ENCODE peak calls at places on chromosomes 6 and 20, in six cellular contexts. O, Z, K, R, X and E are unnamed samples.
A peak's percentile ranks its signal among the peaks of the same experiment; 100 is the strongest.

GRCh38 chr6:3228791-3229565 is 1.5 kb upstream of the TUBB2B start:
- DNase-seq in O (no peak), Z (peak; percentile 81), K (peak; percentile 78), R (peak; percentile 28), X (no peak), E (no peak)

GRCh38 chr6:138692978-138693909 is 80.3 kb upstream of the CCDC28A start:
- DNase-seq in O (peak; percentile 48), Z (peak; percentile 81), K (peak; percentile 91), R (peak; percentile 64), X (peak; percentile 54), E (no peak)

GRCh38 chr6:2976571-2977085 is 5.3 kb upstream of the SERPINB6 start:
- DNase-seq in O (no peak), Z (no peak), K (no peak), R (no peak), X (no peak), E (no peak)

GRCh38 chr20:58630063-58630462 is 21.0 kb upstream of the STX16 start:
- DNase-seq in O (no peak), Z (no peak), K (no peak), R (no peak), X (no peak), E (no peak)

GRCh38 chr20:20462185-20462584 is 94.3 kb downstream of the INSM1 start:
- DNase-seq in O (no peak), Z (no peak), K (peak; percentile 10), R (no peak), X (no peak), E (no peak)

GRCh38 chr6:156686429-156686939 is 90.7 kb upstream of the ARID1B start:
- DNase-seq in O (no peak), Z (no peak), K (peak; percentile 78), R (no peak), X (peak; percentile 70), E (no peak)

GRCh38 chr6:14796974-14797762 is 448.7 kb upstream of the JARID2 start:
- DNase-seq in O (no peak), Z (no peak), K (no peak), R (no peak), X (no peak), E (no peak)

GRCh38 chr20:9615766-9616454 is 101.5 kb downstream of the LAMP5 start:
- DNase-seq in O (no peak), Z (no peak), K (no peak), R (no peak), X (no peak), E (peak; percentile 57)

GRCh38 chr6:62640749-62641148 is 354.7 kb upstream of the KHDRBS2 start:
- DNase-seq in O (no peak), Z (no peak), K (no peak), R (no peak), X (no peak), E (no peak)

GRCh38 chr20:43835944-43836540 is 78.6 kb upstream of the TOX2 start:
- DNase-seq in O (no peak), Z (peak; percentile 24), K (no peak), R (no peak), X (no peak), E (no peak)

GRCh38 chr20:44326391-44327159 is 10.3 kb upstream of the R3HDML start:
- DNase-seq in O (no peak), Z (peak; percentile 68), K (peak; percentile 80), R (peak; percentile 61), X (no peak), E (no peak)

GRCh38 chr20:7383218-7383617 is 557.0 kb downstream of the HAO1 start:
- DNase-seq in O (no peak), Z (no peak), K (no peak), R (no peak), X (no peak), E (no peak)

GRCh38 chr6:132515386-132515785 is 2.5 kb upstream of the STX7 start:
- DNase-seq in O (no peak), Z (no peak), K (no peak), R (no peak), X (no peak), E (no peak)

GRCh38 chr20:1579488-1579887 is 22.0 kb upstream of the SIRPD start:
- DNase-seq in O (no peak), Z (no peak), K (no peak), R (no peak), X (no peak), E (no peak)

GRCh38 chr6:11653028-11653583 is 115.6 kb downstream of the TMEM170B start:
- DNase-seq in O (no peak), Z (no peak), K (peak; percentile 8), R (peak; percentile 24), X (peak; percentile 15), E (no peak)

GRCh38 chr20:44914924-44915323 is 5.1 kb downstream of the PABPC1L start:
- DNase-seq in O (no peak), Z (no peak), K (no peak), R (no peak), X (no peak), E (no peak)

GRCh38 chr6:49423817-49424216 is 39.2 kb downstream of the MMUT start:
- DNase-seq in O (no peak), Z (no peak), K (peak; percentile 23), R (no peak), X (no peak), E (no peak)

GRCh38 chr6:68468244-68468884 is 166.7 kb upstream of the ADGRB3 start:
- DNase-seq in O (no peak), Z (peak; percentile 55), K (peak; percentile 56), R (peak; percentile 21), X (no peak), E (no peak)

GRCh38 chr6:6916598-6916997 is 191.2 kb upstream of the RREB1 start:
- DNase-seq in O (no peak), Z (no peak), K (no peak), R (no peak), X (no peak), E (no peak)

GRCh38 chr6:131951576-131952230 is 531 bp upstream of the CCN2 start:
- DNase-seq in O (no peak), Z (no peak), K (peak; percentile 52), R (no peak), X (no peak), E (no peak)

GRCh38 chr6:27280540-27281000 is 31.5 kb downstream of the POM121L2 start:
- DNase-seq in O (peak; percentile 35), Z (no peak), K (peak; percentile 65), R (peak; percentile 60), X (peak; percentile 10), E (no peak)

GRCh38 chr20:8837396-8837795 is 231.5 kb upstream of the PLCB4 start:
- DNase-seq in O (no peak), Z (no peak), K (no peak), R (no peak), X (peak; percentile 34), E (no peak)

GRCh38 chr6:32267035-32267434 is 43.2 kb upstream of the NOTCH4 start:
- DNase-seq in O (no peak), Z (no peak), K (no peak), R (no peak), X (no peak), E (no peak)
- TF ChIP-seq POLR2AphosphoS5 in O (no peak), Z (no peak), K (no peak), R (no peak), X (no peak), E (no peak)

GRCh38 chr6:109304284-109305015 is 77.8 kb downstream of the CD164 start:
- DNase-seq in O (no peak), Z (no peak), K (no peak), R (peak; percentile 81), X (no peak), E (no peak)
- H3K4me2 ChIP-seq in O (no peak overlapping the region), Z (no peak overlapping the region), K (no peak overlapping the region), R (peak overlapping the region; percentile 72), X (no peak overlapping the region), E (peak overlapping the region; percentile 9)

GRCh38 chr6:25006565-25007001 is 70.8 kb upstream of the RIPOR2 start:
- DNase-seq in O (peak; percentile 7), Z (no peak), K (no peak), R (no peak), X (no peak), E (no peak)
- TF ChIP-seq POLR2AphosphoS5 in O (no peak), Z (no peak), K (no peak), R (no peak), X (no peak), E (no peak)

GRCh38 chr6:4319992-4320683 is 184.8 kb upstream of the ECI2 start:
- DNase-seq in O (no peak), Z (no peak), K (no peak), R (no peak), X (no peak), E (no peak)
- H3K4me2 ChIP-seq in O (no peak overlapping the region), Z (no peak overlapping the region), K (no peak overlapping the region), R (no peak overlapping the region), X (no peak overlapping the region), E (no peak overlapping the region)

DNA sequence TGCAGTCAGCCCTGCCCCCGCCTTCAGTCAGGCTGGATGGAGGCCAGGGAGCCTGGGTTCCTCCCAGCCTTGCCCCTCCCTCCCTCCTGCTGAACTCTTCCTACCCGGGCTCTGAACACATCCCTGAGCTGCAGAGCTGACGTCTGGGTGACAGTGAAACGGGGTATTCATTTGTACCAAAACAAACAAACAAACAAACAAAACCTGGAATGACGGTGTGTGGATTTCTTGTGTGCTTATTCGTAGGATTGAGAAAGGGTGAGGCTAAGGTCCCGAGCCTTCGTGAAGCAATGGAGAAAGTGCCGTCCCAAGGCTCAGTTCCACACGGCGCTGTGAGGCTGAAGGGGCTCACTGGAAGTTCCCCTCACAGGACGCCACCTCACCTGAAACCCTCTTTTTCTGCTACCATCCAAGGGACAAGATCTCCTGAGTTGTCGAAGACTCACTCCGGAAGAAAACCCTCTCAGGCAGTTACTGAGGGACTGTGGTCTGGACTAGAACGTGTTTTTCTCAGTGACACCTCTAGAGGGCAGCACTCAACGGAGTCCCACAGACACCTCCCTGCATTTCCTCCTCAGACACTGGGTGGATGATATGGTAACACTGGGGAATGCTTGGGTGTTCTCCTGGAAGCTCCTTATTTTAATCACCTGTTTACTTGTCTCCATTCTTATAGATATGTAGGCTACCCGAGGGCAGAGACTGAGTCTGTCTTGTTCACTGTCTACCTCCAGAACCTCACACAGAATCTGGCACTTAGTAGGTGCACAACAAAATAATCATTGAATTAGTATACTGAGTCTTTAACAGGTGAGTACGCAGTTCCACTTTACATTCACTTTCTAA is 27.3 kb downstream of the GSTA3 start:
- DNase-seq in O (peak; percentile 55), Z (peak; percentile 78), K (peak; percentile 85), R (peak; percentile 77), X (peak; percentile 69), E (peak; percentile 26)
- TF ChIP-seq POLR2AphosphoS5 in O (peak; percentile 64), Z (no peak), K (no peak), R (no peak), X (no peak), E (no peak)

GRCh38 chr6:163341671-163342070 is 72.8 kb upstream of the QKI start:
- DNase-seq in O (no peak), Z (no peak), K (no peak), R (no peak), X (no peak), E (no peak)
- H3K4me2 ChIP-seq in O (no peak overlapping the region), Z (no peak overlapping the region), K (no peak overlapping the region), R (no peak overlapping the region), X (no peak overlapping the region), E (no peak overlapping the region)

GRCh38 chr6:107847844-107848802 is 24.0 kb upstream of the SCML4 start:
- DNase-seq in O (peak; percentile 34), Z (peak; percentile 98), K (peak; percentile 91), R (peak; percentile 92), X (peak; percentile 58), E (no peak)
- TF ChIP-seq POLR2AphosphoS5 in O (peak; percentile 19), Z (peak; percentile 36), K (peak; percentile 52), R (no peak), X (no peak), E (no peak)